ENCODE peak calls at places on chromosomes 1 and 21, in ten cellular contexts. I, M, E, G, D, X, T, Z, Y and B are unnamed samples.

GRCh38 chr21:39094847-39095525 is 88.3 kb downstream of the PSMG1 start:
- DNase-seq in I (peak; percentile 42), M (peak; percentile 66), E (no peak), G (no peak), D (no peak), X (no peak), T (no peak), Z (no peak), Y (peak; percentile 60), B (no peak)

GRCh38 chr1:99326215-99326949 is 62.1 kb downstream of the PLPPR4 start:
- DNase-seq in I (no peak), M (no peak), E (no peak), G (no peak), D (no peak), X (no peak), T (no peak), Z (no peak), Y (no peak), B (no peak)

GRCh38 chr1:79371802-79372201 is 365.3 kb upstream of the ADGRL4 start:
- DNase-seq in I (no peak), M (no peak), E (no peak), G (no peak), D (no peak), X (no peak), T (no peak), Z (no peak), Y (no peak), B (no peak)

GRCh38 chr1:14850563-14850962 is 252.1 kb downstream of the KAZN start:
- DNase-seq in I (no peak), M (peak; percentile 62), E (no peak), G (no peak), D (no peak), X (no peak), T (no peak), Z (no peak), Y (no peak), B (no peak)

GRCh38 chr1:43935711-43936427 is 2.3 kb downstream of the ARTN start:
- DNase-seq in I (no peak), M (no peak), E (no peak), G (no peak), D (no peak), X (no peak), T (no peak), Z (no peak), Y (no peak), B (no peak)

GRCh38 chr1:227815468-227816409 is at the start of gene PRSS38:
- DNase-seq in I (no peak), M (no peak), E (no peak), G (no peak), D (no peak), X (no peak), T (no peak), Z (no peak), Y (no peak), B (no peak)

GRCh38 chr1:26608895-26609294 is 79.3 kb downstream of the RPS6KA1 start:
- DNase-seq in I (no peak), M (no peak), E (no peak), G (no peak), D (no peak), X (no peak), T (no peak), Z (no peak), Y (no peak), B (no peak)

GRCh38 chr1:149978547-149979023 is 31.9 kb downstream of the OTUD7B start:
- DNase-seq in I (peak; percentile 32), M (peak; percentile 44), E (no peak), G (no peak), D (no peak), X (no peak), T (no peak), Z (no peak), Y (no peak), B (no peak)

GRCh38 chr1:93605026-93605425 is 76.6 kb downstream of the BCAR3 start:
- DNase-seq in I (no peak), M (no peak), E (no peak), G (no peak), D (no peak), X (no peak), T (no peak), Z (no peak), Y (no peak), B (no peak)

GRCh38 chr1:166738873-166739272 is 100.4 kb upstream of the POGK start:
- DNase-seq in I (no peak), M (no peak), E (no peak), G (no peak), D (no peak), X (no peak), T (no peak), Z (no peak), Y (no peak), B (no peak)

GRCh38 chr21:45951676-45952075 is 29.9 kb upstream of the COL6A1 start:
- DNase-seq in I (no peak), M (no peak), E (no peak), G (no peak), D (no peak), X (no peak), T (no peak), Z (no peak), Y (no peak), B (no peak)

GRCh38 chr1:97204468-97204867 is 482.9 kb downstream of the PTBP2 start:
- DNase-seq in I (no peak), M (no peak), E (no peak), G (no peak), D (no peak), X (no peak), T (no peak), Z (peak; percentile 34), Y (peak; percentile 10), B (no peak)

GRCh38 chr1:12450831-12451559 is 167.0 kb downstream of the DHRS3 start:
- DNase-seq in I (no peak), M (no peak), E (no peak), G (no peak), D (no peak), X (no peak), T (no peak), Z (no peak), Y (no peak), B (no peak)

GRCh38 chr1:53073899-53074311 is 11.9 kb downstream of the PODN start:
- DNase-seq in I (no peak), M (no peak), E (no peak), G (no peak), D (peak; percentile 42), X (no peak), T (peak; percentile 74), Z (no peak), Y (no peak), B (no peak)

GRCh38 chr1:228141082-228141870 is 1.2 kb downstream of the GUK1 start:
- DNase-seq in I (no peak), M (no peak), E (peak; percentile 70), G (peak; percentile 51), D (peak; percentile 55), X (no peak), T (no peak), Z (no peak), Y (peak; percentile 16), B (peak; percentile 58)

GRCh38 chr1:242147096-242147976 is 148.4 kb upstream of the MAP1LC3C start:
- DNase-seq in I (peak; percentile 76), M (peak; percentile 67), E (no peak), G (no peak), D (no peak), X (no peak), T (no peak), Z (no peak), Y (peak; percentile 72), B (no peak)

GRCh38 chr1:225450491-225451191 is 22.8 kb upstream of the LBR start:
- DNase-seq in I (no peak), M (no peak), E (no peak), G (no peak), D (peak; percentile 66), X (no peak), T (no peak), Z (no peak), Y (no peak), B (no peak)